ENCODE peak calls at places on chromosomes 13 and 19, in seven cellular contexts. One of them, this sample, is unnamed.

GRCh38 chr19:13054605-13055212 is 47.9 kb downstream of the LYL1 start:
- DNase-seq in left ventricle myocardium inferior: peak
- DNase-seq in nucleus accumbens: no peak
- DNase-seq in frontal cortex: no peak
- DNase-seq in activated CD4-positive, alpha-beta T cell treated with anti-CD3 and anti-CD28 coated beads, Interleukin-2, amount 50 U/mL, for 1 hour: no peak
- DNase-seq in Daoy: no peak
- DNase-seq in HEK293T: no peak
- DNase-seq in this sample: no peak

GRCh38 chr13:106337096-106337495 is 198.4 kb downstream of the EFNB2 start:
- DNase-seq in nucleus accumbens: no peak
- DNase-seq in left ventricle myocardium inferior: no peak
- DNase-seq in frontal cortex: no peak
- DNase-seq in activated CD4-positive, alpha-beta T cell treated with anti-CD3 and anti-CD28 coated beads, Interleukin-2, amount 50 U/mL, for 1 hour: no peak
- DNase-seq in Daoy: no peak
- DNase-seq in HEK293T: no peak
- DNase-seq in this sample: no peak

GRCh38 chr13:95505265-95505664 is 47.3 kb upstream of the CLDN10 start:
- DNase-seq in frontal cortex: no peak
- DNase-seq in activated CD4-positive, alpha-beta T cell treated with anti-CD3 and anti-CD28 coated beads, Interleukin-2, amount 50 U/mL, for 1 hour: no peak
- DNase-seq in nucleus accumbens: no peak
- DNase-seq in Daoy: no peak
- DNase-seq in HEK293T: no peak
- DNase-seq in left ventricle myocardium inferior: no peak
- DNase-seq in this sample: no peak

GRCh38 chr13:113437408-113438010 is 15.8 kb downstream of the ADPRHL1 start:
- DNase-seq in activated CD4-positive, alpha-beta T cell treated with anti-CD3 and anti-CD28 coated beads, Interleukin-2, amount 50 U/mL, for 1 hour: no peak
- DNase-seq in left ventricle myocardium inferior: no peak
- DNase-seq in Daoy: no peak
- DNase-seq in frontal cortex: no peak
- DNase-seq in HEK293T: no peak
- DNase-seq in nucleus accumbens: no peak
- DNase-seq in this sample: no peak

GRCh38 chr13:46556380-46556779 is 3.4 kb downstream of the LRCH1 start:
- DNase-seq in left ventricle myocardium inferior: no peak
- DNase-seq in HEK293T: no peak
- DNase-seq in frontal cortex: no peak
- DNase-seq in activated CD4-positive, alpha-beta T cell treated with anti-CD3 and anti-CD28 coated beads, Interleukin-2, amount 50 U/mL, for 1 hour: no peak
- DNase-seq in Daoy: no peak
- DNase-seq in nucleus accumbens: no peak
- DNase-seq in this sample: no peak

GRCh38 chr13:34617684-34618083 is 324.4 kb upstream of the NBEA start:
- DNase-seq in HEK293T: no peak
- DNase-seq in Daoy: no peak
- DNase-seq in left ventricle myocardium inferior: no peak
- DNase-seq in frontal cortex: no peak
- DNase-seq in nucleus accumbens: no peak
- DNase-seq in activated CD4-positive, alpha-beta T cell treated with anti-CD3 and anti-CD28 coated beads, Interleukin-2, amount 50 U/mL, for 1 hour: no peak
- DNase-seq in this sample: no peak

GRCh38 chr19:58548859-58549663 is 5.2 kb downstream of the TRIM28 start:
- DNase-seq in left ventricle myocardium inferior: no peak
- DNase-seq in HEK293T: no peak
- DNase-seq in Daoy: no peak
- DNase-seq in frontal cortex: no peak
- DNase-seq in nucleus accumbens: no peak
- DNase-seq in activated CD4-positive, alpha-beta T cell treated with anti-CD3 and anti-CD28 coated beads, Interleukin-2, amount 50 U/mL, for 1 hour: no peak
- DNase-seq in this sample: no peak

GRCh38 chr13:83248751-83249150 is 633.5 kb downstream of the SLITRK1 start:
- DNase-seq in nucleus accumbens: no peak
- DNase-seq in left ventricle myocardium inferior: no peak
- DNase-seq in HEK293T: no peak
- DNase-seq in frontal cortex: no peak
- DNase-seq in activated CD4-positive, alpha-beta T cell treated with anti-CD3 and anti-CD28 coated beads, Interleukin-2, amount 50 U/mL, for 1 hour: no peak
- DNase-seq in Daoy: no peak
- DNase-seq in this sample: no peak

GRCh38 chr13:21998279-21998678 is 327.4 kb downstream of the FGF9 start:
- DNase-seq in activated CD4-positive, alpha-beta T cell treated with anti-CD3 and anti-CD28 coated beads, Interleukin-2, amount 50 U/mL, for 1 hour: no peak
- DNase-seq in left ventricle myocardium inferior: no peak
- DNase-seq in frontal cortex: no peak
- DNase-seq in HEK293T: no peak
- DNase-seq in nucleus accumbens: no peak
- DNase-seq in Daoy: peak
- DNase-seq in this sample: no peak

GRCh38 chr13:21326155-21327030 is 132.7 kb downstream of the ZDHHC20 start:
- DNase-seq in HEK293T: no peak
- DNase-seq in activated CD4-positive, alpha-beta T cell treated with anti-CD3 and anti-CD28 coated beads, Interleukin-2, amount 50 U/mL, for 1 hour: no peak
- DNase-seq in left ventricle myocardium inferior: no peak
- DNase-seq in frontal cortex: no peak
- DNase-seq in nucleus accumbens: peak
- DNase-seq in Daoy: no peak
- DNase-seq in this sample: no peak

This sample was measured in DND-41.